ENCODE peak calls at places on chromosomes 12 and 14, in seven cellular contexts. V, G, S, Q, K, E and A are unnamed samples.

GRCh38 chr14:65958664-65959562 is 527.3 kb upstream of the CCDC196 start:
- DNase-seq in V (no peak), G (no peak), S (no peak), Q (peak), K (no peak), E (peak), A (no peak)

GRCh38 chr14:51759950-51760349 is 100.5 kb upstream of the GNG2 start:
- DNase-seq in V (no peak), G (no peak), S (no peak), Q (no peak), K (no peak), E (no peak), A (no peak)

GRCh38 chr12:1826401-1826800 is 6.0 kb downstream of the LRTM2 start:
- DNase-seq in V (no peak), G (no peak), S (no peak), Q (no peak), K (no peak), E (no peak), A (no peak)

GRCh38 chr14:91482278-91483023 is 27.7 kb downstream of the PPP4R3A start:
- DNase-seq in V (no peak), G (no peak), S (no peak), Q (no peak), K (no peak), E (peak), A (no peak)

GRCh38 chr12:288687-289086 is 26.1 kb upstream of the SLC6A13 start:
- DNase-seq in V (no peak), G (no peak), S (no peak), Q (peak), K (no peak), E (no peak), A (no peak)

GRCh38 chr12:110312581-110313360 is 31.7 kb downstream of the ATP2A2 start:
- DNase-seq in V (peak), G (no peak), S (no peak), Q (peak), K (no peak), E (peak), A (peak)

GRCh38 chr14:32933623-32933942 is 5.1 kb upstream of the NPAS3 start:
- DNase-seq in V (no peak), G (no peak), S (no peak), Q (no peak), K (no peak), E (peak), A (no peak)

GRCh38 chr12:6062427-6063378 is 61.8 kb downstream of the VWF start:
- DNase-seq in V (peak), G (peak), S (no peak), Q (peak), K (peak), E (peak), A (peak)

GRCh38 chr12:1644523-1645438 is 15.8 kb downstream of the WNT5B start:
- DNase-seq in V (no peak), G (no peak), S (peak), Q (no peak), K (no peak), E (no peak), A (no peak)

GRCh38 chr12:128970110-128970509 is 116.8 kb downstream of the GLT1D1 start:
- DNase-seq in V (no peak), G (no peak), S (no peak), Q (no peak), K (no peak), E (no peak), A (no peak)

GRCh38 chr12:131223171-131223761 is 269.6 kb downstream of the ADGRD1 start:
- DNase-seq in V (no peak), G (no peak), S (no peak), Q (no peak), K (no peak), E (no peak), A (no peak)

GRCh38 chr12:122024132-122024785 is 2.6 kb downstream of the BCL7A start:
- DNase-seq in V (no peak), G (no peak), S (no peak), Q (peak), K (no peak), E (no peak), A (no peak)

GRCh38 chr12:124501827-124502226 is 65.6 kb downstream of the NCOR2 start:
- DNase-seq in V (no peak), G (no peak), S (no peak), Q (no peak), K (no peak), E (no peak), A (no peak)

GRCh38 chr14:103427485-103428443 is 42.5 kb downstream of the MARK3 start:
- DNase-seq in V (peak), G (no peak), S (no peak), Q (peak), K (no peak), E (peak), A (peak)

GRCh38 chr12:94329366-94329765 is 130.3 kb downstream of the CEP83 start:
- DNase-seq in V (no peak), G (no peak), S (no peak), Q (peak), K (no peak), E (no peak), A (no peak)

GRCh38 chr12:115846516-115846915 is 431.0 kb downstream of the MED13L start:
- DNase-seq in V (no peak), G (no peak), S (no peak), Q (no peak), K (no peak), E (no peak), A (no peak)

GRCh38 chr12:25051583-25052190 is 102.8 kb upstream of the BCAT1 start:
- DNase-seq in V (peak), G (no peak), S (no peak), Q (no peak), K (peak), E (no peak), A (no peak)

GRCh38 chr12:109961201-109961600 is 35.0 kb downstream of the GIT2 start:
- DNase-seq in V (no peak), G (no peak), S (no peak), Q (peak), K (no peak), E (no peak), A (no peak)

GRCh38 chr14:81005540-81006228 is 50.3 kb downstream of the TSHR start:
- DNase-seq in V (no peak), G (no peak), S (no peak), Q (no peak), K (no peak), E (no peak), A (no peak)

GRCh38 chr12:33830070-33830469 is 192.2 kb upstream of the ALG10 start:
- DNase-seq in V (no peak), G (no peak), S (no peak), Q (no peak), K (no peak), E (no peak), A (no peak)